ENCODE peak calls at places on chromosomes 4 and X, in eight cellular contexts. N is heart right ventricle; W is psoas muscle; M is spleen; A is adipocyte; I is lower lobe of right lung; Y is heart left ventricle; B is CD8-positive, alpha-beta memory T cell. V is an unnamed sample. For H3K4me1, the result is how much of the 10 kb centered on the place peaks cover.

GRCh38 chr4:81984746-81985145 is 389.0 kb downstream of the HNRNPD start:
- DNase-seq in B (no peak), W (no peak), I (no peak), N (no peak), Y (no peak), M (no peak), A (no peak), V (no peak)

GRCh38 chr4:171117457-171117856 is 695.7 kb upstream of the GALNTL6 start:
- DNase-seq in A (peak), N (no peak), W (no peak), B (no peak), Y (no peak), M (no peak), I (no peak), V (peak)

GRCh38 chrX:43225626-43226328 is 430.3 kb upstream of the MAOA start:
- DNase-seq in I (no peak), Y (no peak), N (no peak), B (no peak), M (no peak), W (no peak), A (no peak), V (no peak)

GRCh38 chr4:105145059-105145912 is 1.4 kb upstream of the TET2 start:
- DNase-seq in B (peak), M (no peak), A (peak), N (no peak), I (no peak), W (no peak), Y (no peak), V (no peak)

GRCh38 chr4:20813698-20814097 is 113.4 kb downstream of the PACRGL start:
- DNase-seq in B (no peak), M (no peak), A (no peak), I (no peak), W (no peak), N (no peak), Y (no peak), V (no peak)

GRCh38 chr4:138650917-138651564 is 364.5 kb upstream of the NOCT start:
- DNase-seq in M (no peak), N (no peak), A (peak), Y (no peak), B (no peak), W (no peak), I (no peak), V (peak)

GRCh38 chr4:6819295-6819694 is 36.8 kb downstream of the KIAA0232 start:
- DNase-seq in I (no peak), A (no peak), W (no peak), B (no peak), Y (no peak), M (no peak), N (no peak), V (no peak)

GRCh38 chr4:98430708-98431403 is 169.7 kb downstream of the RAP1GDS1 start:
- DNase-seq in A (peak), W (no peak), B (no peak), I (no peak), N (no peak), M (no peak), Y (no peak), V (peak)

GRCh38 chr4:80171656-80172055 is 25.6 kb upstream of the PRDM8 start:
- DNase-seq in A (no peak), I (no peak), N (no peak), W (no peak), Y (no peak), B (no peak), M (no peak), V (peak)

GRCh38 chr4:87069037-87069742 is 134.4 kb downstream of the AFF1 start:
- DNase-seq in I (no peak), Y (no peak), N (no peak), W (no peak), B (no peak), A (no peak), M (no peak), V (no peak)

GRCh38 chr4:87066403-87067119 is 131.8 kb downstream of the AFF1 start:
- DNase-seq in N (no peak), A (no peak), B (no peak), I (no peak), W (no peak), Y (no peak), M (no peak), V (no peak)

GRCh38 chr4:87071401-87071800 is 136.6 kb downstream of the AFF1 start:
- DNase-seq in A (no peak), M (no peak), N (peak), B (no peak), I (no peak), Y (no peak), W (no peak), V (no peak)

GRCh38 chr4:87067120-87067885 is 132.5 kb downstream of the AFF1 start:
- DNase-seq in N (no peak), W (no peak), Y (no peak), M (no peak), B (no peak), A (peak), I (no peak), V (no peak)

GRCh38 chr4:87068591-87069021 is 133.8 kb downstream of the AFF1 start:
- DNase-seq in M (no peak), Y (no peak), B (no peak), W (no peak), N (no peak), A (peak), I (no peak), V (no peak)
- H3K4me1 ChIP-seq in M (under half), Y (under half), B (under half), W (half or more), N (under half), A (under half), I (under half), V (under half)

GRCh38 chr4:145302725-145303124 is 122.3 kb upstream of the OTUD4 start:
- DNase-seq in W (no peak), A (no peak), M (no peak), B (no peak), I (no peak), N (no peak), Y (no peak), V (peak)
- H3K4me1 ChIP-seq in W (under half), A (under half), M (under half), B (under half), I (under half), N (under half), Y (under half), V (under half)

GRCh38 chrX:49205443-49205842 is 5.5 kb upstream of the SYP start:
- DNase-seq in Y (no peak), M (no peak), W (no peak), B (no peak), N (no peak), A (no peak), I (no peak), V (no peak)
- H3K4me1 ChIP-seq in Y (under half), M (under half), W (under half), B (under half), N (under half), A (under half), I (under half), V (under half)

DNA sequence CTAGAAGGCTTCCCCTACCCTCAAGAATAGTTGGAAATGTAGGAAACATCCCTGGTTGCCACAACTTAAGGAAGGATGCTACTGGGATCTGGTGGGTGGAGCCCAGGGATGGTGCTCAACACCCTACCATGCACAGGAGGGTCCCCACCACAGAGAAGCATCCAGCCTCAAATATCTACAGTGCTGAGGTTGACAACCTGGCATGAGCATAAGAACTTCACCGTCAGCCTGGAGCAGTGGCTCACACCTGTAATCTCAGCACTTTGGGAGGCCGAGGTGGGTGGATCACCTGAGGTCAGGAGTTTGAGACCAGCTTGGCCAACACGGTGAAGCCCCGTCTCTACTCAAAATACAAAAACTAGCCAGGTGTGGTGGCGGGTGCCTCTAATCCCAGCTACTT is 24.0 kb upstream of the ASMTL start:
- DNase-seq in I (no peak), M (peak), N (no peak), Y (peak), B (no peak), W (no peak), A (no peak), V (no peak)
- H3K4me1 ChIP-seq in I (under half), M (under half), N (under half), Y (under half), B (half or more), W (under half), A (under half), V (under half)

DNA sequence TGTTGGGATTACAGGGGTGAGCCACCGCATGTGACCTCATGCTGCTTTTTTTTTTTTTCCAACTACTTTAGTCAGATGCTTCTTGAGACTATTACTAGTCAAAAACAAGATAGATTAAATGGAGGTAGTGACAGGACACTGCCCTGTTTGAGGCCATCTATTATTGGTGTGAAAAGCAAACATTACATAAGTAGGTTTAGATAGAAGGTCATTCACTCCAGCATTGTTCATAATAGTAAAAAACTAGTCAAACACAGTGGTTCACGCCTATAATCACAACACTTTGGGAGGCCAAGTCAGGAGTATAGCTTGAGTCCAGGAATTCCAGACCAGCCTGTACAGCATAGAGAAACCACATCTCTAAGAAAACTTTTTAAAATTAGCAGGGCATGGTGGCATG is 16.3 kb downstream of the XIAP start:
- DNase-seq in W (no peak), I (no peak), B (no peak), N (no peak), A (no peak), M (no peak), Y (no peak), V (no peak)
- H3K4me1 ChIP-seq in W (under half), I (under half), B (under half), N (under half), A (under half), M (under half), Y (under half), V (under half)

GRCh38 chr4:40548256-40548655 is 81.4 kb downstream of the RBM47 start:
- DNase-seq in B (no peak), W (no peak), Y (no peak), N (no peak), I (no peak), A (peak), M (no peak), V (no peak)

GRCh38 chr4:40546506-40546905 is 83.2 kb downstream of the RBM47 start:
- DNase-seq in N (no peak), W (no peak), I (no peak), A (no peak), B (no peak), M (no peak), Y (no peak), V (no peak)

GRCh38 chr4:40546972-40547371 is 82.7 kb downstream of the RBM47 start:
- DNase-seq in M (no peak), Y (no peak), A (no peak), I (no peak), W (no peak), N (no peak), B (no peak), V (no peak)

GRCh38 chr4:40544216-40544615 is 85.4 kb downstream of the RBM47 start:
- DNase-seq in W (no peak), A (no peak), Y (no peak), M (no peak), N (no peak), B (no peak), I (no peak), V (no peak)

GRCh38 chr4:40547446-40548132 is 82.1 kb downstream of the RBM47 start:
- DNase-seq in A (no peak), M (no peak), W (no peak), B (no peak), I (no peak), Y (no peak), N (no peak), V (no peak)
- H3K4me1 ChIP-seq in A (under half), M (half or more), W (under half), B (under half), I (under half), Y (under half), N (under half), V (under half)

DNA sequence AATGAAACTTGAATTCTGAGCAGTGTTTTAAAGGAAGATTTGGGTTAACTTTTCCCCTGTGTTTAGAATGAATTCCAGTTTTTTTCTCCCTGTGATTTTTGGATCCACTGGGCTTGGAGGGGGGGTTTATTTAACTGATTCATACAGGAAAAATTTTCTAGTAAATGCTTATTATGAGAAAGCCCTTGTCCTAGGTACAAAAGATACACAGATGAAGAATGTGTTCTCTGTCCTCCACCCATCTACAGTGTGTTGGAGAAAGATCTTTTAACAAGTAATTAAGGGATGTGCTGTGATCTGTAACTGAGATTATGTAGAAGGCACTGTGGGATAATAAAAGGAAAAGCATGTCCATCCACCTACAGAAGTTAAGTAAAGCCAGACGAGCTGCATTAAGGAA is 103.9 kb downstream of the STIM2 start:
- DNase-seq in B (no peak), M (no peak), A (peak), N (no peak), W (no peak), I (no peak), Y (no peak), V (no peak)
- H3K4me1 ChIP-seq in B (under half), M (under half), A (under half), N (under half), W (under half), I (under half), Y (under half), V (under half)